ENCODE peak calls at places on chromosome 10, in five cellular contexts. One of them, this sample, is unnamed.

GRCh38 chr10:11264481-11265044 is 246.9 kb downstream of the CELF2 start:
- DNase-seq in breast epithelium: no peak
- DNase-seq in A549: no peak
- DNase-seq in BJ: no peak
- DNase-seq in GM12864: no peak
- DNase-seq in this sample: no peak

GRCh38 chr10:94042001-94042813 is 48.5 kb downstream of the PLCE1 start:
- DNase-seq in breast epithelium: no peak
- DNase-seq in A549: peak
- DNase-seq in BJ: peak
- DNase-seq in GM12864: no peak
- DNase-seq in this sample: no peak

GRCh38 chr10:49254556-49255318 is 44.2 kb upstream of the C10orf71 start:
- DNase-seq in breast epithelium: no peak
- DNase-seq in A549: no peak
- DNase-seq in BJ: no peak
- DNase-seq in GM12864: no peak
- DNase-seq in this sample: no peak

GRCh38 chr10:119786117-119786769 is 60.4 kb downstream of the INPP5F start:
- DNase-seq in breast epithelium: no peak
- DNase-seq in A549: no peak
- DNase-seq in BJ: no peak
- DNase-seq in GM12864: no peak
- DNase-seq in this sample: no peak

GRCh38 chr10:67788028-67788886 is 49.7 kb downstream of the DNAJC12 start:
- DNase-seq in breast epithelium: no peak
- DNase-seq in A549: peak
- DNase-seq in BJ: no peak
- DNase-seq in GM12864: no peak
- DNase-seq in this sample: no peak

GRCh38 chr10:4834896-4835405 is 8.9 kb downstream of the AKR1E2 start:
- DNase-seq in breast epithelium: no peak
- DNase-seq in A549: no peak
- DNase-seq in BJ: no peak
- DNase-seq in GM12864: no peak
- DNase-seq in this sample: no peak

GRCh38 chr10:19546224-19546623 is 270.0 kb upstream of the PLXDC2 start:
- DNase-seq in breast epithelium: no peak
- DNase-seq in A549: no peak
- DNase-seq in BJ: no peak
- DNase-seq in GM12864: no peak
- DNase-seq in this sample: no peak

GRCh38 chr10:54203426-54203825 is 597.6 kb downstream of the PCDH15 start:
- DNase-seq in breast epithelium: no peak
- DNase-seq in A549: no peak
- DNase-seq in BJ: no peak
- DNase-seq in GM12864: no peak
- DNase-seq in this sample: no peak

GRCh38 chr10:34156781-34157425 is 658.2 kb downstream of the PARD3 start:
- DNase-seq in breast epithelium: no peak
- DNase-seq in A549: peak
- DNase-seq in BJ: peak
- DNase-seq in GM12864: no peak
- DNase-seq in this sample: no peak
- TF ChIP-seq CTCF in breast epithelium: no peak
- TF ChIP-seq CTCF in A549: no peak
- TF ChIP-seq CTCF in BJ: peak
- TF ChIP-seq CTCF in GM12864: no peak
- TF ChIP-seq CTCF in this sample: peak

DNA sequence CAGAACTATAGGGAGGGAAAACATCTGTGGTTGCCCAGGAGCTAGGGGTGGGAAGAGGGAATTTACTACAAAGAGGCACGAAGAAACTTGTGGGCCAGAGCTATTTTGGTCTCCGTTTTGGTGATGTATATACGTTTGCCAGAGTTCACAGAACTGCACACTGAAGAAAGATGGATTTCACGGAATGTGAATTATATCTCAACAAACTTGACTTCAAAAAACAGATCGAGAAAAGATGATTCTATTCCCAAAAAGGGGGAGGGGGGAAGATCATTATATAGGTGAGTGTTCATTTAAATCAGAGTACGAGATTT is 337 bp upstream of the AS3MT start:
- DNase-seq in breast epithelium: no peak
- DNase-seq in A549: no peak
- DNase-seq in BJ: no peak
- DNase-seq in GM12864: no peak
- DNase-seq in this sample: no peak
- H3K4me3 ChIP-seq in breast epithelium: peak
- H3K4me3 ChIP-seq in A549: peak
- H3K4me3 ChIP-seq in BJ: peak
- H3K4me3 ChIP-seq in GM12864: no peak
- H3K4me3 ChIP-seq in this sample: peak

DNA sequence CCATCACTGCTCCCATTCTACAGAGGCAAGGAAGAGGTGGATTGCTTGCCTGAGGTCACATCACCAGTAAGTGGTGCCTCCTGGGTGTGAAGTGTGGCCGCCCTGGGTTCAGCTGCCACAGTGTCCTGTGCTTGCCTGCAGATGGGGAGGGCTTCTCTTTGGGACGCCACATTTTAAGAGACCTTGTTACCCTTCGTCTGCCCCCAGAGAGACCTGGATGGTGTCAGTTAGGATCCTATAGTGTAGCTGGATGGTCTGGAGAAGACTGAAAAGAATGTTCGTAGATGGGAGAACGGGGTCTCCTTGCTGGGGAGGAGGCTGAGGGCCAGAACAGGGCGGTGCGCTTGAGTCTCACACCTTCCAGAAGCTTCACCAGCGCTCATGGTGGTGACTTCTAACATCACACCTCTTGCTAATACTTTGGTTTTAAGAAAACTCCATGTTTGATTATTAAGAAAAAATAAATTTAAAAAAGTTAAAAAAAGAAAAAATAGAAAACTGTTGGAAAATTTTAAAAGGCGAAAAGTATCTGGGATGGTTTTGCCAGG is 2.3 kb downstream of the DOCK1 start:
- DNase-seq in breast epithelium: peak
- DNase-seq in A549: peak
- DNase-seq in BJ: no peak
- DNase-seq in GM12864: no peak
- DNase-seq in this sample: no peak
- TF ChIP-seq CTCF in breast epithelium: no peak
- TF ChIP-seq CTCF in A549: no peak
- TF ChIP-seq CTCF in BJ: peak
- TF ChIP-seq CTCF in GM12864: no peak
- TF ChIP-seq CTCF in this sample: no peak

GRCh38 chr10:6734286-6734685 is 154.2 kb upstream of the PRKCQ start:
- DNase-seq in breast epithelium: no peak
- DNase-seq in A549: no peak
- DNase-seq in BJ: no peak
- DNase-seq in GM12864: no peak
- DNase-seq in this sample: no peak

GRCh38 chr10:6739530-6740174 is 159.6 kb upstream of the PRKCQ start:
- DNase-seq in breast epithelium: no peak
- DNase-seq in A549: no peak
- DNase-seq in BJ: no peak
- DNase-seq in GM12864: no peak
- DNase-seq in this sample: no peak

GRCh38 chr10:6738464-6738824 is 158.4 kb upstream of the PRKCQ start:
- DNase-seq in breast epithelium: no peak
- DNase-seq in A549: no peak
- DNase-seq in BJ: no peak
- DNase-seq in GM12864: no peak
- DNase-seq in this sample: peak

GRCh38 chr10:6737758-6738463 is 157.8 kb upstream of the PRKCQ start:
- DNase-seq in breast epithelium: no peak
- DNase-seq in A549: peak
- DNase-seq in BJ: no peak
- DNase-seq in GM12864: no peak
- DNase-seq in this sample: peak

DNA sequence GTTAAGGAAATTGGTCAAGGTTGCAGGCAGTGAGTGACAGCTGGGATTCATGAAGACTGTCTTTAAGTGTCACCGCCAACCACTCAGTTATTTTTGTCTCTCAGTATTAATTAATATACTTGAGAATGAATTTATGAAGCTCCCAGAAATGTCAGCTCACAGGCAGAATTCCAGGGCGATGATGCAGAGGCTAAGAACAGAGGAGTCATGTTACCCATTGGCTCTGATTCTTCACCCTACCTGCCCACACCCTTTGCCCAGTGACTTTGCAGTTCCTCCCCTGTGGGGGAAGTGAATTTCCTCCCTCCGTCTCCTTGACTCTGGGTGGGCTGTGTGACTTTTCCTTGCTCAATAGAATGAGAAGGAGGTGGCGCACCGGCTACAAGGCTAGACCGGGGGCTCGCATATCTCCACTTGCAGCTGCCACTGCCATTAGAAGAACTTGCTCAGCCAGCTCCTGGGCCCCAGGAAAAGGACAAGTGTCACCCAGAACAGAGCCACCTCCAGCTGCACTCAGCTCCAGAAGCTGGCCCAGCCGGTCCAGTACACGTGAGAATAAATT is 157.1 kb upstream of the PRKCQ start:
- DNase-seq in breast epithelium: no peak
- DNase-seq in A549: peak
- DNase-seq in BJ: no peak
- DNase-seq in GM12864: no peak
- DNase-seq in this sample: peak
- H3K4me3 ChIP-seq in breast epithelium: peak
- H3K4me3 ChIP-seq in A549: peak
- H3K4me3 ChIP-seq in BJ: no peak
- H3K4me3 ChIP-seq in GM12864: no peak
- H3K4me3 ChIP-seq in this sample: peak

GRCh38 chr10:17847586-17848296 is 38.6 kb downstream of the MRC1 start:
- DNase-seq in breast epithelium: no peak
- DNase-seq in A549: no peak
- DNase-seq in BJ: no peak
- DNase-seq in GM12864: no peak
- DNase-seq in this sample: no peak
- TF ChIP-seq CTCF in breast epithelium: no peak
- TF ChIP-seq CTCF in A549: peak
- TF ChIP-seq CTCF in BJ: peak
- TF ChIP-seq CTCF in GM12864: no peak
- TF ChIP-seq CTCF in this sample: peak

DNA sequence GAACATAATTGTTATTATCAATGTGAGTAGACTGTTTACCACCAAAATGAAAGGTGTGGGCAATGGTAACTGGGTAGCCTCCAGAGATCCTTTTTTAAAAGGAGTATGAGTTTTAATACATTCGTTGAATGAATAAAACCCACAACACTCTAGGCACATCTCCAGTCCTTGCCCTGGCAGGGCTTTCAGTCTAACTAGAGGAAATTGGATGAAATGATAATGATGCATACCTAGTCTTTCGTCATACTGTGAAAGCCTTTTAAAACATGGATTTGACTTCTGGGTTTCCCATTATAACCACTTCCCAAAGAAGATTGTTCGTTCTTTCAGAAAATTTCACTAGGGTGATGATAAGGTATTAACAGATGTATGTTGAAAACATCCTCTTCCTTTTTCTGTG is 110.8 kb downstream of the REEP3 start:
- DNase-seq in breast epithelium: no peak
- DNase-seq in A549: no peak
- DNase-seq in BJ: no peak
- DNase-seq in GM12864: no peak
- DNase-seq in this sample: no peak
- H3K4me3 ChIP-seq in breast epithelium: no peak
- H3K4me3 ChIP-seq in A549: no peak
- H3K4me3 ChIP-seq in BJ: no peak
- H3K4me3 ChIP-seq in GM12864: no peak
- H3K4me3 ChIP-seq in this sample: no peak

This sample was measured in epithelial cell of proximal tubule.